ENCODE peak calls at places on chromosomes 2 and 18, in four cellular contexts. One of them, this sample, is unnamed.

GRCh38 chr18:39841133-39842041 is 2113.6 kb upstream of the PIK3C3 start:
- DNase-seq in hepatocyte: peak; percentile 84
- DNase-seq in CD8-positive, alpha-beta T cell: no peak
- DNase-seq in A549: peak; percentile 28
- DNase-seq in this sample: peak; percentile 74

GRCh38 chr2:73210019-73210418 is 4.0 kb upstream of the SMYD5 start:
- DNase-seq in A549: no peak
- DNase-seq in CD8-positive, alpha-beta T cell: no peak
- DNase-seq in hepatocyte: no peak
- DNase-seq in this sample: no peak

GRCh38 chr18:48165104-48165866 is 234.8 kb upstream of the SMAD2 start:
- DNase-seq in hepatocyte: no peak
- DNase-seq in CD8-positive, alpha-beta T cell: no peak
- DNase-seq in A549: no peak
- DNase-seq in this sample: no peak

GRCh38 chr2:94996401-94997100 is 29.0 kb upstream of the MAL start:
- DNase-seq in A549: no peak
- DNase-seq in CD8-positive, alpha-beta T cell: no peak
- DNase-seq in hepatocyte: no peak
- DNase-seq in this sample: no peak

GRCh38 chr18:50117876-50118275 is 77.1 kb downstream of the MYO5B start:
- DNase-seq in CD8-positive, alpha-beta T cell: no peak
- DNase-seq in hepatocyte: no peak
- DNase-seq in A549: no peak
- DNase-seq in this sample: no peak

GRCh38 chr2:33529771-33530481 is 53.5 kb downstream of the RASGRP3 start:
- DNase-seq in CD8-positive, alpha-beta T cell: no peak
- DNase-seq in A549: peak; percentile 15
- DNase-seq in hepatocyte: peak; percentile 36
- DNase-seq in this sample: no peak

GRCh38 chr18:52341617-52342381 is 1.8 kb downstream of the DCC start:
- DNase-seq in CD8-positive, alpha-beta T cell: no peak
- DNase-seq in A549: no peak
- DNase-seq in hepatocyte: peak; percentile 50
- DNase-seq in this sample: no peak

GRCh38 chr2:202760848-202761247 is 110.7 kb downstream of the ICA1L start:
- DNase-seq in A549: no peak
- DNase-seq in CD8-positive, alpha-beta T cell: no peak
- DNase-seq in hepatocyte: no peak
- DNase-seq in this sample: no peak

GRCh38 chr18:3411854-3412268 is 38.1 kb upstream of the TGIF1 start:
- DNase-seq in A549: peak; percentile 54
- DNase-seq in CD8-positive, alpha-beta T cell: peak; percentile 25
- DNase-seq in hepatocyte: no peak
- DNase-seq in this sample: peak; percentile 74

GRCh38 chr2:68569604-68570003 is 73.8 kb upstream of the PROKR1 start:
- DNase-seq in A549: no peak
- DNase-seq in hepatocyte: no peak
- DNase-seq in CD8-positive, alpha-beta T cell: no peak
- DNase-seq in this sample: no peak

GRCh38 chr2:113886479-113887383 is 3.2 kb upstream of the ACTR3 start:
- DNase-seq in hepatocyte: no peak
- DNase-seq in CD8-positive, alpha-beta T cell: no peak
- DNase-seq in A549: no peak
- DNase-seq in this sample: peak; percentile 35

GRCh38 chr2:160043265-160043664 is 19.1 kb downstream of the PLA2R1 start:
- DNase-seq in hepatocyte: no peak
- DNase-seq in CD8-positive, alpha-beta T cell: no peak
- DNase-seq in A549: no peak
- DNase-seq in this sample: no peak

GRCh38 chr2:10297950-10298349 is 4.8 kb upstream of the HPCAL1 start:
- DNase-seq in hepatocyte: peak; percentile 50
- DNase-seq in CD8-positive, alpha-beta T cell: peak; percentile 55
- DNase-seq in A549: peak; percentile 77
- DNase-seq in this sample: no peak

GRCh38 chr2:162103443-162104009 is 29.5 kb upstream of the DPP4 start:
- DNase-seq in CD8-positive, alpha-beta T cell: no peak
- DNase-seq in A549: no peak
- DNase-seq in hepatocyte: peak; percentile 16
- DNase-seq in this sample: no peak

GRCh38 chr2:225117061-225117716 is 74.9 kb upstream of the DOCK10 start:
- DNase-seq in hepatocyte: no peak
- DNase-seq in A549: no peak
- DNase-seq in CD8-positive, alpha-beta T cell: no peak
- DNase-seq in this sample: no peak

GRCh38 chr2:200050921-200051620 is 95.7 kb downstream of the MAIP1 start:
- DNase-seq in hepatocyte: no peak
- DNase-seq in A549: no peak
- DNase-seq in CD8-positive, alpha-beta T cell: no peak
- DNase-seq in this sample: peak; percentile 68

GRCh38 chr2:97997774-97998392 is 2.1 kb upstream of the TMEM131 start:
- DNase-seq in hepatocyte: no peak
- DNase-seq in CD8-positive, alpha-beta T cell: no peak
- DNase-seq in A549: no peak
- DNase-seq in this sample: no peak

DNA sequence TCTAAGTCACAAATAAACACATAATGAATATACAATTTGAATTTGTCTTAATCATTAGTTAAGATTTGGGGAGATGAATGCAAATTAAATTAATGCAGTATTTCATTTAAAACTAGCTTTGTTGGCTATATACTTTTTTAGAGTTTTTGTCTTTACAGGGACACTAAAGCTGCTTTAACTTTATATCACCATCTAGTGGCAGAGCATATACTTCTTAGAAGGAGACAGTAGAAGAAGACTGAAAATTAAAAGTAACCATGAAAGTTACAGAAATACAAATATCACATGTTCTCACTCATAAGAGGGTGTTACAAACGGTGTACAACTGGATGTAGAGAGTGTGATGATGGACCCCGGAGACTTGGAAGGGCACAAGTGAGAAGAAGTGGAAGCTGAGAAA is 268.3 kb upstream of the NETO1 start:
- DNase-seq in A549: peak; percentile 2
- DNase-seq in hepatocyte: peak; percentile 8
- DNase-seq in CD8-positive, alpha-beta T cell: no peak
- DNase-seq in this sample: no peak
- TF ChIP-seq CTCF in A549: peak; percentile 33
- TF ChIP-seq CTCF in hepatocyte: peak; percentile 50
- TF ChIP-seq CTCF in CD8-positive, alpha-beta T cell: no peak
- TF ChIP-seq CTCF in this sample: peak; percentile 58

DNA sequence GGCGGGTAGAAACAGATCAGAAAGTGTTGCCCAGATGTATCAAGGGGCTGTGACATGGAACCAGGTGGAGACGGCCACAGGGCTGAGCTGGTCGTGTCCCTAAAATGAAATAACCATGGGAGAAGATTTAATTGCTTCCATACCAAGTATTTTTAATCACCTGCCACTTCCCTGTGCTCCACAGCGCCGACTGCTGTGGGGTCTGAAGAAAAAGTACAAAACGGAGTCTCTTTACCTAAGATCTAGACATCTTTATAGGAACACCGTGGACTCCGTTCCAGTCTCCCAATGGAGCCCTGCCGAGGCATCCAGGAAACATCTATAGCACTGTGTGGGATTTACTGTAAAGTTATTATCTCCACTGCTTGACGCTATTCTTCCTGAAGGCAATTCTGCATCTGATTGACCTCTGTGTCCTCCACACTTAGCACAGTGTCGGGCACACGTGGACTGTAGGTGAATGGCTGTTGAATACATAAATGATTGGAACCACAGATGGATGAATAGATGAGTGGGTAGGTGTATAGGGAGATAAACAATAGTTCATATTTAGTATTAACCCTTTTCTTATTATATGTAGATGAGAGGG is 21.6 kb upstream of the GYPC start:
- DNase-seq in hepatocyte: peak; percentile 34
- DNase-seq in A549: no peak
- DNase-seq in CD8-positive, alpha-beta T cell: peak; percentile 22
- DNase-seq in this sample: peak; percentile 50
- TF ChIP-seq CTCF in hepatocyte: peak; percentile 50
- TF ChIP-seq CTCF in A549: peak; percentile 57
- TF ChIP-seq CTCF in CD8-positive, alpha-beta T cell: peak; percentile 51
- TF ChIP-seq CTCF in this sample: peak; percentile 58

GRCh38 chr18:55420977-55421611 is 166.9 kb downstream of the TCF4 start:
- DNase-seq in CD8-positive, alpha-beta T cell: no peak
- DNase-seq in A549: no peak
- DNase-seq in hepatocyte: no peak
- DNase-seq in this sample: no peak
- TF ChIP-seq CTCF in CD8-positive, alpha-beta T cell: no peak
- TF ChIP-seq CTCF in A549: no peak
- TF ChIP-seq CTCF in hepatocyte: no peak
- TF ChIP-seq CTCF in this sample: no peak

GRCh38 chr2:140085674-140086073 is 1305.5 kb upstream of the NXPH2 start:
- DNase-seq in hepatocyte: no peak
- DNase-seq in CD8-positive, alpha-beta T cell: no peak
- DNase-seq in A549: no peak
- DNase-seq in this sample: no peak
- TF ChIP-seq CTCF in hepatocyte: peak; percentile 43
- TF ChIP-seq CTCF in CD8-positive, alpha-beta T cell: no peak
- TF ChIP-seq CTCF in A549: peak; percentile 9
- TF ChIP-seq CTCF in this sample: no peak

GRCh38 chr2:165777522-165778186 is 16.4 kb downstream of the GALNT3 start:
- DNase-seq in CD8-positive, alpha-beta T cell: no peak
- DNase-seq in A549: no peak
- DNase-seq in hepatocyte: no peak
- DNase-seq in this sample: no peak
- TF ChIP-seq CTCF in CD8-positive, alpha-beta T cell: no peak
- TF ChIP-seq CTCF in A549: no peak
- TF ChIP-seq CTCF in hepatocyte: no peak
- TF ChIP-seq CTCF in this sample: no peak